ENCODE peak calls at places on chromosomes 7 and 10, in nine cellular contexts. One of them, this sample, is unnamed.

GRCh38 chr7:130732980-130733865 is 784 bp downstream of the KLF14 start:
- DNase-seq in tibial artery: no peak
- DNase-seq in A549: peak; percentile 9
- DNase-seq in esophagus squamous epithelium: no peak
- DNase-seq in Calu3: peak; percentile 55
- DNase-seq in neural crest cell: peak; percentile 14
- DNase-seq in AG04450: no peak
- DNase-seq in adrenal gland: peak; percentile 68
- DNase-seq in MCF 10A: no peak
- DNase-seq in this sample: peak; percentile 87

GRCh38 chr7:8597565-8597964 is 164.2 kb downstream of the NXPH1 start:
- DNase-seq in esophagus squamous epithelium: no peak
- DNase-seq in AG04450: no peak
- DNase-seq in adrenal gland: no peak
- DNase-seq in neural crest cell: no peak
- DNase-seq in Calu3: no peak
- DNase-seq in A549: no peak
- DNase-seq in MCF 10A: no peak
- DNase-seq in tibial artery: no peak
- DNase-seq in this sample: no peak

GRCh38 chr10:93767724-93768399 is 10.1 kb downstream of the LGI1 start:
- DNase-seq in esophagus squamous epithelium: no peak
- DNase-seq in neural crest cell: no peak
- DNase-seq in tibial artery: no peak
- DNase-seq in adrenal gland: no peak
- DNase-seq in MCF 10A: no peak
- DNase-seq in Calu3: no peak
- DNase-seq in A549: no peak
- DNase-seq in AG04450: no peak
- DNase-seq in this sample: no peak

GRCh38 chr10:132702601-132703304 is 83.2 kb downstream of the NKX6-2 start:
- DNase-seq in esophagus squamous epithelium: no peak
- DNase-seq in A549: no peak
- DNase-seq in AG04450: no peak
- DNase-seq in adrenal gland: no peak
- DNase-seq in tibial artery: peak; percentile 10
- DNase-seq in neural crest cell: no peak
- DNase-seq in Calu3: no peak
- DNase-seq in MCF 10A: no peak
- DNase-seq in this sample: peak; percentile 81

GRCh38 chr10:68007356-68007755 is 67.7 kb downstream of the HERC4 start:
- DNase-seq in esophagus squamous epithelium: no peak
- DNase-seq in A549: no peak
- DNase-seq in Calu3: no peak
- DNase-seq in adrenal gland: no peak
- DNase-seq in neural crest cell: no peak
- DNase-seq in AG04450: no peak
- DNase-seq in tibial artery: no peak
- DNase-seq in MCF 10A: no peak
- DNase-seq in this sample: no peak

GRCh38 chr7:130207033-130207432 is 627 bp upstream of the SSMEM1 start:
- DNase-seq in MCF 10A: no peak
- DNase-seq in A549: no peak
- DNase-seq in Calu3: no peak
- DNase-seq in tibial artery: no peak
- DNase-seq in adrenal gland: no peak
- DNase-seq in neural crest cell: no peak
- DNase-seq in AG04450: no peak
- DNase-seq in esophagus squamous epithelium: no peak
- DNase-seq in this sample: no peak

GRCh38 chr7:21281193-21281592 is 146.7 kb upstream of the SP4 start:
- DNase-seq in MCF 10A: peak; percentile 24
- DNase-seq in A549: no peak
- DNase-seq in Calu3: no peak
- DNase-seq in adrenal gland: no peak
- DNase-seq in tibial artery: no peak
- DNase-seq in neural crest cell: no peak
- DNase-seq in esophagus squamous epithelium: no peak
- DNase-seq in AG04450: no peak
- DNase-seq in this sample: no peak

GRCh38 chr7:110871856-110872255 is 219.1 kb upstream of the LRRN3 start:
- DNase-seq in neural crest cell: no peak
- DNase-seq in tibial artery: no peak
- DNase-seq in Calu3: no peak
- DNase-seq in A549: no peak
- DNase-seq in esophagus squamous epithelium: no peak
- DNase-seq in AG04450: no peak
- DNase-seq in adrenal gland: no peak
- DNase-seq in MCF 10A: no peak
- DNase-seq in this sample: no peak

GRCh38 chr7:30365626-30366025 is 81.2 kb downstream of the ZNRF2 start:
- DNase-seq in neural crest cell: no peak
- DNase-seq in tibial artery: no peak
- DNase-seq in AG04450: no peak
- DNase-seq in A549: no peak
- DNase-seq in Calu3: no peak
- DNase-seq in adrenal gland: no peak
- DNase-seq in esophagus squamous epithelium: no peak
- DNase-seq in MCF 10A: no peak
- DNase-seq in this sample: no peak

GRCh38 chr10:85784792-85785191 is 581.8 kb downstream of the GRID1 start:
- DNase-seq in AG04450: no peak
- DNase-seq in A549: no peak
- DNase-seq in neural crest cell: no peak
- DNase-seq in MCF 10A: no peak
- DNase-seq in esophagus squamous epithelium: no peak
- DNase-seq in tibial artery: no peak
- DNase-seq in Calu3: no peak
- DNase-seq in adrenal gland: no peak
- DNase-seq in this sample: no peak

GRCh38 chr10:8181496-8182174 is 127.1 kb downstream of the GATA3 start:
- DNase-seq in A549: no peak
- DNase-seq in AG04450: no peak
- DNase-seq in MCF 10A: peak; percentile 80
- DNase-seq in Calu3: peak; percentile 20
- DNase-seq in adrenal gland: no peak
- DNase-seq in tibial artery: no peak
- DNase-seq in neural crest cell: no peak
- DNase-seq in esophagus squamous epithelium: no peak
- DNase-seq in this sample: no peak

DNA sequence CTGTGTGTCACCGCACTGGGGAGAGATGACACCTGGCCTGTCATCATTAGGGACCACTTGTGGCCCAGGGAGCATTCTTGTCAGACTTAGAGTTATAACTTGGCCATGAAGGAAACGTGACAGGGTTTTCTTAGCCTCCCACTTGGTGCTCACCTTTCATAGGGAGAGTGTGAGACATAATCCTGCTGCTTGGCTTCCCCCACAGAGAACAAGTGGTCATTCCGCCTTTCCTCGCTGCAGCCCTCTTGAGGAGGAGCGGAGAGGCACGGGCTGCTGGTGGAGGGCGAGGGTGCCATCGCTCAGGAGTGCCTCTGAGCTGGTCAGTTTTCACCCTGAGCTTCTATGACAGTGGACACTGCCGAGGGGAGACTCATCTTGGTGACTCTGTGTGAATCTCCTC is 125.0 kb upstream of the GJD4 start:
- DNase-seq in MCF 10A: no peak
- DNase-seq in Calu3: no peak
- DNase-seq in A549: peak; percentile 37
- DNase-seq in AG04450: no peak
- DNase-seq in neural crest cell: no peak
- DNase-seq in tibial artery: no peak
- DNase-seq in adrenal gland: no peak
- DNase-seq in esophagus squamous epithelium: no peak
- DNase-seq in this sample: no peak
- TF ChIP-seq CTCF in MCF 10A: no peak
- TF ChIP-seq CTCF in Calu3: no peak
- TF ChIP-seq CTCF in A549: no peak
- TF ChIP-seq CTCF in AG04450: no peak
- TF ChIP-seq CTCF in neural crest cell: no peak
- TF ChIP-seq CTCF in tibial artery: no peak
- TF ChIP-seq CTCF in adrenal gland: no peak
- TF ChIP-seq CTCF in esophagus squamous epithelium: no peak
- TF ChIP-seq CTCF in this sample: no peak

DNA sequence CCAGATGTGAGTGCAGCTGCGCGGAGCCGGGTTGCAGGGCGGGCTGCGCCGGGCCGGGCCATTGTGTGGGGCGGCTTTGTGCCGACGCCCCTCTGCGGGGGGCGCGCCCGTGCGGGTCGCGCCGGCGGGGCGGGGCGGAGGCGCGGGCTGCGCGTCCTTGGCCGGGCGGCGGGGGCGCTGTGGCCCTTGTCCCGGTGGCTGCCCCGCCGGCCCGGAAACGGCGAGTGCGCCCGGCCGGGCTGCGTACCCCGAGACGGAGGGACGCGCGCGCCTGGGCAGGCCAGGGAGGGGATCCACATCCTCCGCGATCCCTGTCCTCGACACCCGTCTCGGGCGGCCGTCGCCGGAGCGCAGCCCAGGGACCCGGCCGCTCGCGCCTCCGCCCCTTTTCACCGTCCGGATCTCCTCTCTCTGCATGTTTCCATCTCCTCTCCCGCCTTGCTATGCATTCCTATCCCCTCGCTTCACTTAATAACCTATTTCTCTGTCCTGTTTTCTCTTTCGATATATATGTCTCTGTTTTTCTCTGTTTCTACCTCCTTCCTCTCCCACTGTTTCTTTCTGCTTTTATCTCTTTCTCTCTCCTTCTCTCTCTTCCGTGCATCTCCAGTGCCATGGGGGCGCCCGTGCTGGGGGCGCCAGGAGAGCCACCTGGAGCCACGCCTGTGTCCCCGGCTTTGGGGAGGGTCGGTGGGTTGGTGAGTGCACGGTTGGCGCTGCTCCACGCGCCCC is 765 bp downstream of the PFKFB3 start:
- DNase-seq in esophagus squamous epithelium: no peak
- DNase-seq in tibial artery: peak; percentile 52
- DNase-seq in Calu3: peak; percentile 84
- DNase-seq in neural crest cell: peak; percentile 66
- DNase-seq in MCF 10A: peak; percentile 50
- DNase-seq in AG04450: no peak
- DNase-seq in adrenal gland: peak; percentile 53
- DNase-seq in A549: peak; percentile 80
- DNase-seq in this sample: peak; percentile 92
- TF ChIP-seq CTCF in esophagus squamous epithelium: peak; percentile 42
- TF ChIP-seq CTCF in tibial artery: no peak
- TF ChIP-seq CTCF in Calu3: peak; percentile 4
- TF ChIP-seq CTCF in neural crest cell: peak; percentile 49
- TF ChIP-seq CTCF in MCF 10A: peak; percentile 33
- TF ChIP-seq CTCF in AG04450: peak; percentile 26
- TF ChIP-seq CTCF in adrenal gland: no peak
- TF ChIP-seq CTCF in A549: peak; percentile 67
- TF ChIP-seq CTCF in this sample: no peak

DNA sequence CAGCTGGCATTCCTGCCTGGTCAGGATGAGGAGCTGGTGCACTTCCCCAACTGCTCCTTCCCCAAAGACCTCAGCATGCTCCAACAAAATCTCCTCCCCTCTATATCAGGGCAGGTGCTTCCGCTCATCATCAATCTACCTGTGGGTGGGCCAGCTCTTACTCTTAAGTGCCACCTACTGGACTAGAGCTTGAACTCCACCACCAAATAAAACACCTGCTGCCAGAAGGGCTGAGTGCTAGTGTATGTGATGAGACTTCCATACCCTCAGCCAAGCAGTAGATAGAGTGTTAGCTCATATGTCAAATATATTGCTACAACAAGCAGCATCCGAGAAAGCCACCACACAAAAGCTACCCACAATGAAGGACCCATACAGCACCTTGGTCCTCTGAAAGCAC is 264.3 kb downstream of the RNLS start:
- DNase-seq in A549: peak; percentile 39
- DNase-seq in AG04450: no peak
- DNase-seq in Calu3: no peak
- DNase-seq in MCF 10A: peak; percentile 9
- DNase-seq in adrenal gland: no peak
- DNase-seq in tibial artery: no peak
- DNase-seq in esophagus squamous epithelium: no peak
- DNase-seq in neural crest cell: no peak
- DNase-seq in this sample: no peak
- TF ChIP-seq CTCF in A549: no peak
- TF ChIP-seq CTCF in AG04450: no peak
- TF ChIP-seq CTCF in Calu3: no peak
- TF ChIP-seq CTCF in MCF 10A: peak; percentile 29
- TF ChIP-seq CTCF in adrenal gland: no peak
- TF ChIP-seq CTCF in tibial artery: no peak
- TF ChIP-seq CTCF in esophagus squamous epithelium: no peak
- TF ChIP-seq CTCF in neural crest cell: no peak
- TF ChIP-seq CTCF in this sample: no peak

GRCh38 chr10:119724630-119725549 is 960 bp upstream of the INPP5F start:
- DNase-seq in Calu3: no peak
- DNase-seq in adrenal gland: no peak
- DNase-seq in tibial artery: no peak
- DNase-seq in MCF 10A: peak; percentile 46
- DNase-seq in neural crest cell: no peak
- DNase-seq in AG04450: no peak
- DNase-seq in esophagus squamous epithelium: no peak
- DNase-seq in A549: no peak
- DNase-seq in this sample: no peak

GRCh38 chr10:119723624-119724023 is 2.2 kb upstream of the INPP5F start:
- DNase-seq in A549: no peak
- DNase-seq in Calu3: no peak
- DNase-seq in tibial artery: no peak
- DNase-seq in adrenal gland: no peak
- DNase-seq in AG04450: no peak
- DNase-seq in esophagus squamous epithelium: no peak
- DNase-seq in neural crest cell: no peak
- DNase-seq in MCF 10A: no peak
- DNase-seq in this sample: no peak

GRCh38 chr10:119723161-119723560 is 2.7 kb upstream of the INPP5F start:
- DNase-seq in MCF 10A: no peak
- DNase-seq in tibial artery: no peak
- DNase-seq in AG04450: no peak
- DNase-seq in Calu3: no peak
- DNase-seq in A549: no peak
- DNase-seq in esophagus squamous epithelium: no peak
- DNase-seq in adrenal gland: no peak
- DNase-seq in neural crest cell: no peak
- DNase-seq in this sample: no peak

GRCh38 chr10:119726291-119727261 is 726 bp downstream of the INPP5F start:
- DNase-seq in esophagus squamous epithelium: no peak
- DNase-seq in tibial artery: no peak
- DNase-seq in MCF 10A: no peak
- DNase-seq in neural crest cell: peak; percentile 64
- DNase-seq in adrenal gland: peak; percentile 18
- DNase-seq in A549: no peak
- DNase-seq in Calu3: peak; percentile 17
- DNase-seq in AG04450: no peak
- DNase-seq in this sample: peak; percentile 42

GRCh38 chr10:119725550-119726290 is at the start of gene INPP5F:
- DNase-seq in tibial artery: peak; percentile 99
- DNase-seq in A549: peak; percentile 96
- DNase-seq in esophagus squamous epithelium: peak; percentile 95
- DNase-seq in Calu3: peak; percentile 97
- DNase-seq in MCF 10A: peak; percentile 98
- DNase-seq in adrenal gland: peak; percentile 99
- DNase-seq in AG04450: peak; percentile 92
- DNase-seq in neural crest cell: peak; percentile 100
- DNase-seq in this sample: peak; percentile 100
- TF ChIP-seq CTCF in tibial artery: peak; percentile 36
- TF ChIP-seq CTCF in A549: peak; percentile 24
- TF ChIP-seq CTCF in esophagus squamous epithelium: no peak
- TF ChIP-seq CTCF in Calu3: no peak
- TF ChIP-seq CTCF in MCF 10A: peak; percentile 5
- TF ChIP-seq CTCF in adrenal gland: no peak
- TF ChIP-seq CTCF in AG04450: peak; percentile 21
- TF ChIP-seq CTCF in neural crest cell: peak; percentile 21
- TF ChIP-seq CTCF in this sample: no peak